ENCODE peak calls at places on chromosomes 3 and 15, in five cellular contexts. R is neuronal stem cell, C is IMR-90, H is mesenchymal stem cell, K is H9. Z is an unnamed sample.

GRCh38 chr3:157594413-157594812 is 91.2 kb upstream of the VEPH1 start:
- DNase-seq in R (no peak), C (no peak), K (peak; percentile 39), H (no peak), Z (no peak)

GRCh38 chr3:29156071-29156715 is 124.7 kb upstream of the RBMS3 start:
- DNase-seq in R (peak; percentile 9), K (peak; percentile 42), C (peak; percentile 14), H (no peak), Z (no peak)

GRCh38 chr3:106421928-106422327 is 553.1 kb upstream of the CBLB start:
- DNase-seq in C (peak; percentile 47), H (no peak), K (no peak), R (no peak), Z (peak; percentile 7)

GRCh38 chr3:160099855-160100254 is 111.2 kb downstream of the IL12A start:
- DNase-seq in R (no peak), H (no peak), C (no peak), K (no peak), Z (no peak)

GRCh38 chr3:14140668-14141067 is 15.8 kb downstream of the TMEM43 start:
- DNase-seq in H (no peak), K (no peak), C (no peak), R (no peak), Z (no peak)

GRCh38 chr3:25678581-25678980 is 13.9 kb upstream of the TOP2B start:
- DNase-seq in R (no peak), K (no peak), H (no peak), C (no peak), Z (no peak)

GRCh38 chr3:27244374-27244773 is 124.8 kb downstream of the NEK10 start:
- DNase-seq in H (no peak), K (no peak), R (no peak), C (no peak), Z (no peak)

GRCh38 chr3:71380096-71380495 is 203.4 kb downstream of the FOXP1 start:
- DNase-seq in C (peak; percentile 4), R (no peak), H (no peak), K (no peak), Z (peak; percentile 54)

GRCh38 chr3:119357190-119357589 is 63.0 kb downstream of the ARHGAP31 start:
- DNase-seq in K (no peak), C (no peak), R (no peak), H (no peak), Z (peak; percentile 69)

GRCh38 chr3:196518999-196519737 is 4.0 kb upstream of the SMCO1 start:
- DNase-seq in C (peak; percentile 73), R (no peak), H (peak; percentile 64), K (peak; percentile 73), Z (peak; percentile 94)

GRCh38 chr3:194671511-194671899 is 486 bp downstream of the LSG1 start:
- DNase-seq in H (peak; percentile 60), C (peak; percentile 52), K (no peak), R (no peak), Z (no peak)

GRCh38 chr3:156657440-156657839 is 16.9 kb upstream of the TIPARP start:
- DNase-seq in H (no peak), C (no peak), R (no peak), K (no peak), Z (peak; percentile 80)

GRCh38 chr15:55789066-55789660 is 46.2 kb upstream of the PRTG start:
- DNase-seq in K (peak; percentile 68), C (no peak), H (no peak), R (no peak), Z (peak; percentile 47)

GRCh38 chr3:66618066-66618465 is 117.2 kb upstream of the LRIG1 start:
- DNase-seq in C (peak; percentile 56), R (no peak), H (no peak), K (no peak), Z (no peak)

GRCh38 chr15:92612891-92613290 is 42.7 kb downstream of the FAM174B start:
- DNase-seq in C (no peak), H (no peak), K (no peak), R (no peak), Z (no peak)

GRCh38 chr3:125367403-125368230 is 7.5 kb downstream of the ZNF148 start:
- DNase-seq in H (peak; percentile 18), K (no peak), R (no peak), C (peak; percentile 45), Z (no peak)

GRCh38 chr15:79170256-79170664 is 79.7 kb upstream of the RASGRF1 start:
- DNase-seq in H (peak; percentile 21), K (no peak), C (no peak), R (no peak), Z (peak; percentile 96)

GRCh38 chr3:278300-279064 is 81.9 kb downstream of the CHL1 start:
- DNase-seq in H (no peak), C (no peak), R (no peak), K (no peak), Z (no peak)

GRCh38 chr3:57974796-57975388 is 33.3 kb upstream of the FLNB start:
- DNase-seq in H (peak; percentile 97), C (peak; percentile 98), K (no peak), R (no peak), Z (peak; percentile 95)

GRCh38 chr3:138434276-138434874 is at the start of gene ESYT3:
- DNase-seq in H (peak; percentile 53), K (peak; percentile 88), C (peak; percentile 43), R (peak; percentile 36), Z (peak; percentile 99)

GRCh38 chr3:61829301-61830110 is 268.1 kb downstream of the PTPRG start:
- DNase-seq in H (peak; percentile 7), C (no peak), K (no peak), R (no peak), Z (no peak)

GRCh38 chr3:196996454-196997265 is 28.0 kb upstream of the PIGZ start:
- DNase-seq in H (no peak), K (peak; percentile 17), R (no peak), C (no peak), Z (no peak)

GRCh38 chr3:194270627-194271458 is 80.3 kb downstream of the CPN2 start:
- DNase-seq in H (peak; percentile 85), R (peak; percentile 57), C (no peak), K (peak; percentile 55), Z (no peak)

GRCh38 chr3:66367979-66368378 is 132.8 kb downstream of the LRIG1 start:
- DNase-seq in H (no peak), K (no peak), R (no peak), C (no peak), Z (no peak)

GRCh38 chr15:74799843-74800558 is 12.6 kb upstream of the LMAN1L start:
- DNase-seq in H (peak; percentile 66), C (peak; percentile 52), R (no peak), K (peak; percentile 86), Z (peak; percentile 60)

GRCh38 chr3:134355416-134355815 is 18.8 kb downstream of the AMOTL2 start:
- DNase-seq in R (no peak), H (no peak), K (no peak), C (no peak), Z (peak; percentile 34)

GRCh38 chr3:196686436-196686835 is 25.6 kb downstream of the CEP19 start:
- DNase-seq in K (no peak), C (no peak), H (no peak), R (no peak), Z (no peak)

GRCh38 chr3:149971403-149972075 is 844 bp upstream of the PFN2 start:
- DNase-seq in R (no peak), K (peak; percentile 86), H (peak; percentile 83), C (peak; percentile 64), Z (peak; percentile 50)
- H4K91ac ChIP-seq in R (peak overlapping the region; percentile 89), K (no peak overlapping the region), H (peak overlapping the region; percentile 90), C (peak overlapping the region; percentile 63), Z (peak overlapping the region; percentile 96)

DNA sequence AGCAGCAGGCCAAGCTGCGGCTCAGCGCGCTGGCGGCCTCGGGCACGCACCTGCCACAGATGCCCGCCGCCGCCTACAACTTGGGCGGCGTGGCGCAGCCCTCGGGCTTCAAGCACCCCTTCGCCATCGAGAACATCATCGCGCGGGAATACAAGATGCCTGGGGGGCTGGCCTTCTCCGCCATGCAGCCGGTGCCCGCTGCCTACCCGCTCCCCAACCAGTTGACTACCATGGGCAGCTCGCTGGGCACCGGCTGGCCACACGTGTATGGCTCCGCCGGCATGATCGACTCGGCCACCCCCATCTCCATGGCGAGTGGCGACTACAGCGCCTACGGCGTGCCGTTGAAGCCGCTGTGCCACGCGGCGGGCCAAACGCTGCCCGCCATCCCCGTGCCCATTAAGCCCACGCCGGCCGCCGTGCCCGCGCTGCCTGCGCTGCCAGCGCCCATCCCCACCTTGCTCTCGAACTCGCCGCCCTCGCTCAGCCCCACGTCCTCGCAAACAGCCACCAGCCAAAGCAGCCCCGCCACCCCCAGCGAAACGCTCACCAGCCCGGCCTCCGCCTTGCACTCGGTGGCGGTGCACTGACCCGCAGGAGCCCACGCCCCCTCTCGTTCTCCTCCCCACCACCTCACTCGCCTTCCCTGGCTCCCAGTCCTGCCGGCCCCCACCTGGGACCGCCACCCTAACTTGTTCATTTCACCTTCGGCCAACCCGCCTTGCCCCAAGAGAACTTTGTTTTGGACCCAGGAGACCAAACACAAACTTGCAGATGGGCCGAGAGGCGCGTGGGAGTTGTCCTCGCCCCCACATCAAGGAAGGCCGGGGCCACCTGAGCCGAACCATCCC is 1.5 kb downstream of the FOXB1 start:
- DNase-seq in C (no peak), R (no peak), H (no peak), K (peak; percentile 32), Z (peak; percentile 14)
- H3K18ac ChIP-seq in C (no peak overlapping the region), R (peak overlapping the region; percentile 86), H (peak overlapping the region; percentile 0), K (no peak overlapping the region), Z (no peak overlapping the region)

GRCh38 chr3:21722301-21722700 is 28.7 kb downstream of the ZNF385D start:
- DNase-seq in C (no peak), R (no peak), H (no peak), K (no peak), Z (no peak)
- H4K91ac ChIP-seq in C (no peak overlapping the region), R (no peak overlapping the region), H (no peak overlapping the region), K (no peak overlapping the region), Z (no peak overlapping the region)

GRCh38 chr3:170813261-170813660 is 56.7 kb downstream of the RPL22L1 start:
- DNase-seq in K (no peak), R (no peak), C (no peak), H (no peak), Z (no peak)

GRCh38 chr3:170816341-170816740 is 53.7 kb downstream of the RPL22L1 start:
- DNase-seq in C (no peak), H (no peak), K (no peak), R (no peak), Z (no peak)

GRCh38 chr3:170815930-170816329 is 54.1 kb downstream of the RPL22L1 start:
- DNase-seq in R (no peak), H (no peak), K (no peak), C (no peak), Z (peak; percentile 42)

GRCh38 chr3:170814822-170815221 is 55.2 kb downstream of the RPL22L1 start:
- DNase-seq in R (no peak), K (no peak), C (no peak), H (no peak), Z (no peak)

GRCh38 chr3:170815340-170815739 is 54.7 kb downstream of the RPL22L1 start:
- DNase-seq in K (peak; percentile 74), H (no peak), C (no peak), R (no peak), Z (peak; percentile 34)
- H3K18ac ChIP-seq in K (no peak overlapping the region), H (peak overlapping the region; percentile 16), C (no peak overlapping the region), R (no peak overlapping the region), Z (no peak overlapping the region)

GRCh38 chr15:43370975-43371974 is at the start of the genes TUBGCP4 and ZSCAN29:
- DNase-seq in H (peak; percentile 83), K (peak; percentile 94), R (peak; percentile 90), C (peak; percentile 62), Z (peak; percentile 92)
- H4K91ac ChIP-seq in H (peak within 1 kb of the TSS; percentile 83), K (no peak within 1 kb of the TSS), R (no peak within 1 kb of the TSS), C (peak within 1 kb of the TSS; percentile 86), Z (peak within 1 kb of the TSS; percentile 60)

Z was measured in trophoblast cell.